ENCODE peak calls at places on chromosomes 4 and X, in ten cellular contexts. V, C, B, P, Z, F, T, W, O and N are unnamed samples.

GRCh38 chrX:25019707-25020390 is 4.1 kb upstream of the ARX start:
- DNase-seq in T (no peak), Z (no peak), V (no peak), B (no peak), P (no peak), O (no peak), F (no peak), C (no peak), W (no peak), N (no peak)

GRCh38 chr4:118797558-118798142 is 38.3 kb downstream of the SEC24D start:
- DNase-seq in V (no peak), O (no peak), Z (no peak), B (no peak), F (no peak), W (no peak), C (no peak), T (no peak), P (no peak), N (no peak)

GRCh38 chr4:123284166-123284565 is 112.4 kb upstream of the SPRY1 start:
- DNase-seq in F (no peak), W (no peak), P (no peak), Z (no peak), O (no peak), V (no peak), T (no peak), C (no peak), B (no peak), N (no peak)

GRCh38 chr4:64670647-64671046 is 261.4 kb upstream of the TECRL start:
- DNase-seq in C (no peak), F (no peak), T (no peak), Z (no peak), O (peak), P (peak), W (no peak), B (no peak), V (no peak), N (no peak)

GRCh38 chr4:10253765-10254164 is 137.2 kb upstream of the WDR1 start:
- DNase-seq in O (no peak), T (no peak), P (no peak), F (no peak), V (no peak), Z (no peak), B (no peak), W (no peak), C (no peak), N (no peak)

GRCh38 chrX:291411-291901 is 10.3 kb downstream of the PLCXD1 start:
- DNase-seq in W (no peak), O (peak), V (no peak), B (no peak), P (peak), Z (no peak), C (peak), T (no peak), F (no peak), N (no peak)

GRCh38 chrX:71070531-71070930 is 2.4 kb upstream of the SNX12 start:
- DNase-seq in B (no peak), T (no peak), Z (no peak), O (no peak), F (no peak), W (no peak), P (no peak), C (no peak), V (no peak), N (no peak)

GRCh38 chrX:119429471-119429870 is 30.3 kb downstream of the SLC25A43 start:
- DNase-seq in T (no peak), C (no peak), W (no peak), O (no peak), P (no peak), F (no peak), V (no peak), Z (no peak), B (no peak), N (no peak)

GRCh38 chr4:61332671-61333070 is 132.5 kb downstream of the ADGRL3 start:
- DNase-seq in Z (no peak), F (no peak), P (no peak), C (no peak), B (no peak), W (no peak), O (no peak), V (no peak), T (peak), N (no peak)

GRCh38 chrX:151397741-151398070 is 700 bp downstream of the VMA21 start:
- DNase-seq in C (no peak), P (no peak), B (peak), Z (no peak), T (peak), W (no peak), V (no peak), F (no peak), O (no peak), N (no peak)

GRCh38 chr4:13953083-13953482 is 325.6 kb upstream of the BOD1L1 start:
- DNase-seq in O (no peak), T (no peak), P (no peak), C (no peak), W (no peak), B (no peak), F (no peak), Z (no peak), V (no peak), N (no peak)
- TF ChIP-seq CTCF in O (no peak), T (no peak), P (no peak), C (no peak), W (no peak), B (no peak), F (no peak), Z (no peak), V (no peak), N (no peak)

GRCh38 chrX:74325130-74326059 is 21.4 kb downstream of the ZCCHC13 start:
- DNase-seq in P (no peak), B (no peak), O (no peak), T (peak), C (no peak), W (no peak), Z (no peak), V (no peak), F (no peak), N (no peak)
- TF ChIP-seq CTCF in P (no peak), B (no peak), O (no peak), T (peak), C (no peak), W (no peak), Z (no peak), V (no peak), F (no peak), N (no peak)

GRCh38 chr4:73257242-73257994 is 1.2 kb downstream of the ANKRD17 start:
- DNase-seq in V (peak), T (peak), W (peak), P (peak), B (peak), Z (peak), O (peak), C (peak), F (peak), N (peak)

GRCh38 chr4:73259552-73260140 is 1.0 kb upstream of the ANKRD17 start:
- DNase-seq in P (no peak), C (no peak), W (peak), T (peak), F (no peak), Z (no peak), O (no peak), V (no peak), B (peak), N (no peak)

GRCh38 chr4:73258668-73259551 is at the start of gene ANKRD17:
- DNase-seq in P (peak), C (peak), V (peak), B (peak), T (peak), O (peak), F (peak), W (peak), Z (peak), N (peak)

GRCh38 chr4:73257995-73258667 is 467 bp downstream of the ANKRD17 start:
- DNase-seq in F (no peak), T (peak), C (peak), P (peak), V (no peak), W (no peak), B (peak), Z (no peak), O (no peak), N (peak)
- TF ChIP-seq CTCF in F (peak), T (no peak), C (peak), P (no peak), V (no peak), W (no peak), B (peak), Z (peak), O (peak), N (no peak)

DNA sequence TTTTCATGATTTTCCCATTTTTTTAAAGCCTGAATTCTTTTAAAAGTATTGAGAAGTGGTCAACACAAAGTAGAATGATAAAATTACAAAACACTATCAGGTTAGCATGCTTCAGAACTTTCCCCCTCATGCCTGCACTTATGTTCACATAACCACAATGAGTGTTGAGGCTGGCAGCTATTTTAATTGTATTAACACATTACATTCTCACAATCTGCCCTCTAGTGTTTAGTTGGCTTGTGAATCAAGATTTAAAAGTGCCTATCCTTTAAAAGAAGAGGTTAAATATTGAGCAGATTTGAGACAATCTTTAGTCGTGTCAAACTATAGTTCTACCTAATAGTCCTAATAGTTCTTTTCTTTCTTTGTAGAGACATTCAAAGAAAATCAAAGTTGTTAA is 93.6 kb upstream of the NAP1L5 start:
- DNase-seq in B (no peak), C (no peak), T (peak), O (no peak), W (no peak), P (no peak), F (no peak), V (peak), Z (no peak), N (no peak)
- TF ChIP-seq CTCF in B (peak), C (peak), T (peak), O (no peak), W (no peak), P (no peak), F (peak), V (peak), Z (peak), N (no peak)

GRCh38 chr4:186366326-186366725 is 100.3 kb downstream of the F11 start:
- DNase-seq in W (no peak), F (no peak), B (no peak), Z (no peak), T (peak), P (no peak), C (no peak), O (no peak), V (no peak), N (no peak)
- TF ChIP-seq CTCF in W (no peak), F (no peak), B (no peak), Z (no peak), T (peak), P (no peak), C (no peak), O (no peak), V (no peak), N (peak)

DNA sequence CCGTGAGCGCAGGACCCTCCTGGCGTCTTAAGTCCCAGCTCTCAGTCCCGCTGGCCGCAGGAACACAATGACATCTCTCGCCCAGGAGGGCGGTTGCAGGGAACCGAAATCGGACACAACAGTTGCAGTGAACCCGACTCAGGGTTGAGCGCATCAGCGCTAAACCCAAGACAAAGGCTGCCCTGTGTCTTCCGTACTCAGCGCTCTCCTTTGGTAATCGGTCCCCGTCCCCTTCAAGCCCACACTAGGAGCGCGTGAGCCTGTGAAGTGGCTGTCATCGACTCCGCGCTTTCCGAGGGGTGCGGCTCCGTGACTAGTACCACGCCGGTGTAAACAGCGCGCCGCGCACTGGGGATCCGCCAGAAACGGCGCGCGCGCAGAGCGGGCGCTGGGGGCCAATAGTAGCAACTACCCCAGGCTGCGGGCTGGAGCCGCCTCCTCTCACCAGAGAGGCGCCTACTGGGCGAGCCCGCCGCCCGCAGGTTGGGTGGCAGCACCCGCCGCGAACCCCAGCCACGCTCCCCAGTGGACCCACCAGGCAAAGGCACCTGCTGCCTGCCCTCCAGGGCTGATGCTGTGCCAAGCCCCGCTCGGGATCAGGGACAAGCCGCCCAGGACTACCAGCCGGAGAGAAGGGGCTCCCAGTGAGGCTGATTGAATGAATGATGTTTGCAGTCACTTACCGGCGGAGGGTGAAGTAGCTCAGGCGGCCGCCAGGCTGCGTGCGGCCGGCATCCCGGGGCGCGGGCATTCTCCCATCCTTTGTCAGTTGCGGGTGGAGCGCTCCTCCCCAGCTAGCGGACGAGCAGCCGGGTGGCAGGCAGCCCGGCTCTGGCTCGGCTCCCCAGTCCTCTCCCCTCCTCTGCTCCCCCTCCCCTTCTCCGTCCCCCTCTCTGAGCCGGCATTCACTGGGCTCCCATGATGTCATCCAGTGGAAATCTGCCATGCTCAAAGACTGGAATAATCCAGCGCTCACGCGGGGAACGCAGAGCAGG is 370.4 kb upstream of the SMIM31 start:
- DNase-seq in O (peak), F (no peak), C (no peak), T (peak), W (peak), Z (peak), V (no peak), P (peak), B (no peak), N (peak)
- TF ChIP-seq CTCF in O (no peak), F (no peak), C (no peak), T (peak), W (no peak), Z (peak), V (peak), P (no peak), B (no peak), N (no peak)

GRCh38 chr4:2396781-2397368 is 21.6 kb downstream of the ZFYVE28 start:
- DNase-seq in O (no peak), Z (no peak), B (no peak), W (no peak), P (no peak), C (no peak), V (no peak), T (peak), F (no peak), N (no peak)
- TF ChIP-seq CTCF in O (no peak), Z (no peak), B (no peak), W (no peak), P (no peak), C (no peak), V (no peak), T (no peak), F (no peak), N (no peak)

GRCh38 chr4:11954093-11954492 is 525.4 kb upstream of the HS3ST1 start:
- DNase-seq in W (no peak), F (no peak), T (peak), O (no peak), Z (no peak), V (no peak), B (no peak), C (no peak), P (no peak), N (no peak)
- TF ChIP-seq CTCF in W (no peak), F (peak), T (peak), O (peak), Z (no peak), V (peak), B (peak), C (peak), P (no peak), N (no peak)